ENCODE peak calls at places on chromosomes 1 and 21, in nine cellular contexts. One of them, this sample, is unnamed.

GRCh38 chr1:76948846-76949245 is 81.6 kb downstream of the ST6GALNAC5 start:
- DNase-seq in stimulated activated CD4-positive, alpha-beta T cell treated with anti-CD3 and anti-CD28 coated beads, Interleukin-2, amount 100 ng/mL, for 48 hours: no peak
- DNase-seq in amniotic stem cell: no peak
- DNase-seq in progenitor cell of endocrine pancreas: no peak
- DNase-seq in putamen: no peak
- DNase-seq in NCI-H1105: no peak
- DNase-seq in CD4-positive, alpha-beta T cell: no peak
- DNase-seq in GM23248: peak; percentile 8
- DNase-seq in LHCN-M2: no peak
- DNase-seq in this sample: no peak

GRCh38 chr21:37208056-37208705 is 59.0 kb downstream of the VPS26C start:
- DNase-seq in stimulated activated CD4-positive, alpha-beta T cell treated with anti-CD3 and anti-CD28 coated beads, Interleukin-2, amount 100 ng/mL, for 48 hours: no peak
- DNase-seq in amniotic stem cell: no peak
- DNase-seq in progenitor cell of endocrine pancreas: no peak
- DNase-seq in putamen: peak; percentile 82
- DNase-seq in NCI-H1105: no peak
- DNase-seq in CD4-positive, alpha-beta T cell: no peak
- DNase-seq in GM23248: peak; percentile 63
- DNase-seq in LHCN-M2: no peak
- DNase-seq in this sample: no peak

GRCh38 chr1:92822907-92823306 is 8.9 kb upstream of the RPL5 start:
- DNase-seq in stimulated activated CD4-positive, alpha-beta T cell treated with anti-CD3 and anti-CD28 coated beads, Interleukin-2, amount 100 ng/mL, for 48 hours: no peak
- DNase-seq in amniotic stem cell: no peak
- DNase-seq in progenitor cell of endocrine pancreas: no peak
- DNase-seq in putamen: no peak
- DNase-seq in NCI-H1105: no peak
- DNase-seq in CD4-positive, alpha-beta T cell: no peak
- DNase-seq in GM23248: peak; percentile 39
- DNase-seq in LHCN-M2: peak; percentile 27
- DNase-seq in this sample: no peak

GRCh38 chr1:226973371-226973897 is 33.3 kb downstream of the COQ8A start:
- DNase-seq in stimulated activated CD4-positive, alpha-beta T cell treated with anti-CD3 and anti-CD28 coated beads, Interleukin-2, amount 100 ng/mL, for 48 hours: no peak
- DNase-seq in amniotic stem cell: no peak
- DNase-seq in progenitor cell of endocrine pancreas: no peak
- DNase-seq in putamen: no peak
- DNase-seq in NCI-H1105: no peak
- DNase-seq in CD4-positive, alpha-beta T cell: no peak
- DNase-seq in GM23248: no peak
- DNase-seq in LHCN-M2: no peak
- DNase-seq in this sample: peak; percentile 22

GRCh38 chr21:42526379-42526727 is 12.7 kb downstream of the SLC37A1 start:
- DNase-seq in stimulated activated CD4-positive, alpha-beta T cell treated with anti-CD3 and anti-CD28 coated beads, Interleukin-2, amount 100 ng/mL, for 48 hours: no peak
- DNase-seq in amniotic stem cell: no peak
- DNase-seq in progenitor cell of endocrine pancreas: no peak
- DNase-seq in putamen: no peak
- DNase-seq in NCI-H1105: no peak
- DNase-seq in CD4-positive, alpha-beta T cell: no peak
- DNase-seq in GM23248: no peak
- DNase-seq in LHCN-M2: no peak
- DNase-seq in this sample: no peak

GRCh38 chr1:221611930-221612777 is 129.7 kb downstream of the DUSP10 start:
- DNase-seq in stimulated activated CD4-positive, alpha-beta T cell treated with anti-CD3 and anti-CD28 coated beads, Interleukin-2, amount 100 ng/mL, for 48 hours: no peak
- DNase-seq in amniotic stem cell: peak; percentile 59
- DNase-seq in progenitor cell of endocrine pancreas: no peak
- DNase-seq in putamen: no peak
- DNase-seq in NCI-H1105: peak; percentile 56
- DNase-seq in CD4-positive, alpha-beta T cell: no peak
- DNase-seq in GM23248: peak; percentile 93
- DNase-seq in LHCN-M2: peak; percentile 75
- DNase-seq in this sample: no peak

GRCh38 chr1:158426137-158426536 is at the start of gene OR10K2:
- DNase-seq in stimulated activated CD4-positive, alpha-beta T cell treated with anti-CD3 and anti-CD28 coated beads, Interleukin-2, amount 100 ng/mL, for 48 hours: no peak
- DNase-seq in amniotic stem cell: no peak
- DNase-seq in progenitor cell of endocrine pancreas: no peak
- DNase-seq in putamen: no peak
- DNase-seq in NCI-H1105: no peak
- DNase-seq in CD4-positive, alpha-beta T cell: no peak
- DNase-seq in GM23248: no peak
- DNase-seq in LHCN-M2: no peak
- DNase-seq in this sample: no peak

GRCh38 chr1:159949123-159949522 is 3.7 kb upstream of the IGSF9 start:
- DNase-seq in stimulated activated CD4-positive, alpha-beta T cell treated with anti-CD3 and anti-CD28 coated beads, Interleukin-2, amount 100 ng/mL, for 48 hours: no peak
- DNase-seq in amniotic stem cell: no peak
- DNase-seq in progenitor cell of endocrine pancreas: no peak
- DNase-seq in putamen: no peak
- DNase-seq in NCI-H1105: no peak
- DNase-seq in CD4-positive, alpha-beta T cell: no peak
- DNase-seq in GM23248: no peak
- DNase-seq in LHCN-M2: no peak
- DNase-seq in this sample: no peak

GRCh38 chr1:203871114-203871875 is 9.9 kb downstream of the SNRPE start:
- DNase-seq in stimulated activated CD4-positive, alpha-beta T cell treated with anti-CD3 and anti-CD28 coated beads, Interleukin-2, amount 100 ng/mL, for 48 hours: no peak
- DNase-seq in amniotic stem cell: peak; percentile 67
- DNase-seq in progenitor cell of endocrine pancreas: peak; percentile 22
- DNase-seq in putamen: peak; percentile 79
- DNase-seq in NCI-H1105: peak; percentile 27
- DNase-seq in CD4-positive, alpha-beta T cell: no peak
- DNase-seq in GM23248: peak; percentile 86
- DNase-seq in LHCN-M2: peak; percentile 63
- DNase-seq in this sample: no peak

GRCh38 chr1:179529482-179529881 is 46.3 kb downstream of the NPHS2 start:
- DNase-seq in stimulated activated CD4-positive, alpha-beta T cell treated with anti-CD3 and anti-CD28 coated beads, Interleukin-2, amount 100 ng/mL, for 48 hours: no peak
- DNase-seq in amniotic stem cell: no peak
- DNase-seq in progenitor cell of endocrine pancreas: no peak
- DNase-seq in putamen: no peak
- DNase-seq in NCI-H1105: no peak
- DNase-seq in CD4-positive, alpha-beta T cell: no peak
- DNase-seq in GM23248: no peak
- DNase-seq in LHCN-M2: no peak
- DNase-seq in this sample: no peak

GRCh38 chr1:246142320-246142893 is 364.7 kb downstream of the SMYD3 start:
- DNase-seq in stimulated activated CD4-positive, alpha-beta T cell treated with anti-CD3 and anti-CD28 coated beads, Interleukin-2, amount 100 ng/mL, for 48 hours: no peak
- DNase-seq in amniotic stem cell: peak; percentile 88
- DNase-seq in progenitor cell of endocrine pancreas: no peak
- DNase-seq in putamen: no peak
- DNase-seq in NCI-H1105: no peak
- DNase-seq in CD4-positive, alpha-beta T cell: no peak
- DNase-seq in GM23248: peak; percentile 94
- DNase-seq in LHCN-M2: peak; percentile 97
- DNase-seq in this sample: no peak

GRCh38 chr1:246647113-246647512 is 77.1 kb upstream of the SCCPDH start:
- DNase-seq in stimulated activated CD4-positive, alpha-beta T cell treated with anti-CD3 and anti-CD28 coated beads, Interleukin-2, amount 100 ng/mL, for 48 hours: no peak
- DNase-seq in amniotic stem cell: no peak
- DNase-seq in progenitor cell of endocrine pancreas: peak; percentile 13
- DNase-seq in putamen: peak; percentile 58
- DNase-seq in NCI-H1105: no peak
- DNase-seq in CD4-positive, alpha-beta T cell: no peak
- DNase-seq in GM23248: peak; percentile 88
- DNase-seq in LHCN-M2: peak; percentile 80
- DNase-seq in this sample: no peak

GRCh38 chr1:32180186-32181060 is 948 bp downstream of the TXLNA start:
- DNase-seq in stimulated activated CD4-positive, alpha-beta T cell treated with anti-CD3 and anti-CD28 coated beads, Interleukin-2, amount 100 ng/mL, for 48 hours: peak; percentile 24
- DNase-seq in amniotic stem cell: no peak
- DNase-seq in progenitor cell of endocrine pancreas: no peak
- DNase-seq in putamen: no peak
- DNase-seq in NCI-H1105: no peak
- DNase-seq in CD4-positive, alpha-beta T cell: peak; percentile 10
- DNase-seq in GM23248: peak; percentile 79
- DNase-seq in LHCN-M2: peak; percentile 51
- DNase-seq in this sample: no peak

GRCh38 chr1:88851303-88852063 is 39.9 kb downstream of the GTF2B start:
- DNase-seq in stimulated activated CD4-positive, alpha-beta T cell treated with anti-CD3 and anti-CD28 coated beads, Interleukin-2, amount 100 ng/mL, for 48 hours: no peak
- DNase-seq in amniotic stem cell: no peak
- DNase-seq in progenitor cell of endocrine pancreas: no peak
- DNase-seq in putamen: no peak
- DNase-seq in NCI-H1105: no peak
- DNase-seq in CD4-positive, alpha-beta T cell: no peak
- DNase-seq in GM23248: no peak
- DNase-seq in LHCN-M2: no peak
- DNase-seq in this sample: no peak

GRCh38 chr1:73839922-73840321 is 358.1 kb downstream of the LRRIQ3 start:
- DNase-seq in stimulated activated CD4-positive, alpha-beta T cell treated with anti-CD3 and anti-CD28 coated beads, Interleukin-2, amount 100 ng/mL, for 48 hours: peak; percentile 5
- DNase-seq in amniotic stem cell: no peak
- DNase-seq in progenitor cell of endocrine pancreas: no peak
- DNase-seq in putamen: no peak
- DNase-seq in NCI-H1105: no peak
- DNase-seq in CD4-positive, alpha-beta T cell: no peak
- DNase-seq in GM23248: peak; percentile 3
- DNase-seq in LHCN-M2: no peak
- DNase-seq in this sample: no peak

GRCh38 chr1:47656719-47657685 is 219.2 kb downstream of the FOXD2 start:
- DNase-seq in stimulated activated CD4-positive, alpha-beta T cell treated with anti-CD3 and anti-CD28 coated beads, Interleukin-2, amount 100 ng/mL, for 48 hours: no peak
- DNase-seq in amniotic stem cell: no peak
- DNase-seq in progenitor cell of endocrine pancreas: no peak
- DNase-seq in putamen: peak; percentile 13
- DNase-seq in NCI-H1105: no peak
- DNase-seq in CD4-positive, alpha-beta T cell: no peak
- DNase-seq in GM23248: peak; percentile 73
- DNase-seq in LHCN-M2: no peak
- DNase-seq in this sample: no peak

GRCh38 chr21:43865471-43866181 is 603 bp downstream of the AGPAT3 start:
- DNase-seq in stimulated activated CD4-positive, alpha-beta T cell treated with anti-CD3 and anti-CD28 coated beads, Interleukin-2, amount 100 ng/mL, for 48 hours: peak; percentile 39
- DNase-seq in amniotic stem cell: peak; percentile 4
- DNase-seq in progenitor cell of endocrine pancreas: no peak
- DNase-seq in putamen: peak; percentile 19
- DNase-seq in NCI-H1105: no peak
- DNase-seq in CD4-positive, alpha-beta T cell: peak; percentile 45
- DNase-seq in GM23248: peak; percentile 66
- DNase-seq in LHCN-M2: peak; percentile 14
- DNase-seq in this sample: peak; percentile 35

GRCh38 chr1:187877220-187877619 is 1048.5 kb downstream of the PLA2G4A start:
- DNase-seq in stimulated activated CD4-positive, alpha-beta T cell treated with anti-CD3 and anti-CD28 coated beads, Interleukin-2, amount 100 ng/mL, for 48 hours: no peak
- DNase-seq in amniotic stem cell: no peak
- DNase-seq in progenitor cell of endocrine pancreas: no peak
- DNase-seq in putamen: no peak
- DNase-seq in NCI-H1105: peak; percentile 83
- DNase-seq in CD4-positive, alpha-beta T cell: no peak
- DNase-seq in GM23248: no peak
- DNase-seq in LHCN-M2: no peak
- DNase-seq in this sample: no peak

GRCh38 chr1:30378991-30379581 is 344.3 kb downstream of the MATN1 start:
- DNase-seq in stimulated activated CD4-positive, alpha-beta T cell treated with anti-CD3 and anti-CD28 coated beads, Interleukin-2, amount 100 ng/mL, for 48 hours: no peak
- DNase-seq in amniotic stem cell: no peak
- DNase-seq in progenitor cell of endocrine pancreas: no peak
- DNase-seq in putamen: no peak
- DNase-seq in NCI-H1105: no peak
- DNase-seq in CD4-positive, alpha-beta T cell: no peak
- DNase-seq in GM23248: peak; percentile 88
- DNase-seq in LHCN-M2: peak; percentile 85
- DNase-seq in this sample: no peak

GRCh38 chr1:20551945-20552727 is at the start of gene FAM43B:
- DNase-seq in stimulated activated CD4-positive, alpha-beta T cell treated with anti-CD3 and anti-CD28 coated beads, Interleukin-2, amount 100 ng/mL, for 48 hours: no peak
- DNase-seq in amniotic stem cell: no peak
- DNase-seq in progenitor cell of endocrine pancreas: peak; percentile 49
- DNase-seq in putamen: peak; percentile 61
- DNase-seq in NCI-H1105: peak; percentile 66
- DNase-seq in CD4-positive, alpha-beta T cell: no peak
- DNase-seq in GM23248: peak; percentile 61
- DNase-seq in LHCN-M2: no peak
- DNase-seq in this sample: no peak

GRCh38 chr1:245330951-245331350 is 176.2 kb downstream of the KIF26B start:
- DNase-seq in stimulated activated CD4-positive, alpha-beta T cell treated with anti-CD3 and anti-CD28 coated beads, Interleukin-2, amount 100 ng/mL, for 48 hours: no peak
- DNase-seq in amniotic stem cell: no peak
- DNase-seq in progenitor cell of endocrine pancreas: no peak
- DNase-seq in putamen: no peak
- DNase-seq in NCI-H1105: no peak
- DNase-seq in CD4-positive, alpha-beta T cell: no peak
- DNase-seq in GM23248: no peak
- DNase-seq in LHCN-M2: no peak
- DNase-seq in this sample: no peak

GRCh38 chr1:37811027-37811655 is 3.1 kb upstream of the YRDC start:
- DNase-seq in stimulated activated CD4-positive, alpha-beta T cell treated with anti-CD3 and anti-CD28 coated beads, Interleukin-2, amount 100 ng/mL, for 48 hours: peak; percentile 61
- DNase-seq in amniotic stem cell: peak; percentile 41
- DNase-seq in progenitor cell of endocrine pancreas: peak; percentile 50
- DNase-seq in putamen: peak; percentile 81
- DNase-seq in NCI-H1105: peak; percentile 70
- DNase-seq in CD4-positive, alpha-beta T cell: peak; percentile 59
- DNase-seq in GM23248: peak; percentile 90
- DNase-seq in LHCN-M2: peak; percentile 76
- DNase-seq in this sample: no peak

GRCh38 chr1:7374761-7375160 is 396.3 kb upstream of the VAMP3 start:
- DNase-seq in stimulated activated CD4-positive, alpha-beta T cell treated with anti-CD3 and anti-CD28 coated beads, Interleukin-2, amount 100 ng/mL, for 48 hours: no peak
- DNase-seq in amniotic stem cell: no peak
- DNase-seq in progenitor cell of endocrine pancreas: no peak
- DNase-seq in putamen: no peak
- DNase-seq in NCI-H1105: no peak
- DNase-seq in CD4-positive, alpha-beta T cell: no peak
- DNase-seq in GM23248: no peak
- DNase-seq in LHCN-M2: no peak
- DNase-seq in this sample: no peak

GRCh38 chr1:206606867-206607266 is 5.4 kb downstream of the EIF2D start:
- DNase-seq in stimulated activated CD4-positive, alpha-beta T cell treated with anti-CD3 and anti-CD28 coated beads, Interleukin-2, amount 100 ng/mL, for 48 hours: no peak
- DNase-seq in amniotic stem cell: no peak
- DNase-seq in progenitor cell of endocrine pancreas: no peak
- DNase-seq in putamen: no peak
- DNase-seq in NCI-H1105: peak; percentile 4
- DNase-seq in CD4-positive, alpha-beta T cell: no peak
- DNase-seq in GM23248: peak; percentile 61
- DNase-seq in LHCN-M2: peak; percentile 38
- DNase-seq in this sample: no peak

GRCh38 chr21:15722591-15723324 is 7.0 kb upstream of the USP25 start:
- DNase-seq in stimulated activated CD4-positive, alpha-beta T cell treated with anti-CD3 and anti-CD28 coated beads, Interleukin-2, amount 100 ng/mL, for 48 hours: no peak
- DNase-seq in amniotic stem cell: no peak
- DNase-seq in progenitor cell of endocrine pancreas: no peak
- DNase-seq in putamen: no peak
- DNase-seq in NCI-H1105: no peak
- DNase-seq in CD4-positive, alpha-beta T cell: no peak
- DNase-seq in GM23248: no peak
- DNase-seq in LHCN-M2: no peak
- DNase-seq in this sample: no peak

GRCh38 chr1:179881642-179882252 is 338 bp upstream of the TOR1AIP1 start:
- DNase-seq in stimulated activated CD4-positive, alpha-beta T cell treated with anti-CD3 and anti-CD28 coated beads, Interleukin-2, amount 100 ng/mL, for 48 hours: no peak
- DNase-seq in amniotic stem cell: peak; percentile 57
- DNase-seq in progenitor cell of endocrine pancreas: no peak
- DNase-seq in putamen: peak; percentile 97
- DNase-seq in NCI-H1105: no peak
- DNase-seq in CD4-positive, alpha-beta T cell: no peak
- DNase-seq in GM23248: peak; percentile 96
- DNase-seq in LHCN-M2: peak; percentile 92
- DNase-seq in this sample: peak; percentile 64

GRCh38 chr1:157357111-157357510 is 195.2 kb downstream of the FCRL5 start:
- DNase-seq in stimulated activated CD4-positive, alpha-beta T cell treated with anti-CD3 and anti-CD28 coated beads, Interleukin-2, amount 100 ng/mL, for 48 hours: no peak
- DNase-seq in amniotic stem cell: no peak
- DNase-seq in progenitor cell of endocrine pancreas: no peak
- DNase-seq in putamen: no peak
- DNase-seq in NCI-H1105: no peak
- DNase-seq in CD4-positive, alpha-beta T cell: no peak
- DNase-seq in GM23248: no peak
- DNase-seq in LHCN-M2: no peak
- DNase-seq in this sample: no peak

GRCh38 chr21:32448803-32449594 is 36.5 kb downstream of the EVA1C start:
- DNase-seq in stimulated activated CD4-positive, alpha-beta T cell treated with anti-CD3 and anti-CD28 coated beads, Interleukin-2, amount 100 ng/mL, for 48 hours: no peak
- DNase-seq in amniotic stem cell: no peak
- DNase-seq in progenitor cell of endocrine pancreas: no peak
- DNase-seq in putamen: no peak
- DNase-seq in NCI-H1105: no peak
- DNase-seq in CD4-positive, alpha-beta T cell: no peak
- DNase-seq in GM23248: peak; percentile 29
- DNase-seq in LHCN-M2: peak; percentile 37
- DNase-seq in this sample: no peak

GRCh38 chr1:61828814-61829213 is 86.5 kb downstream of the PATJ start:
- DNase-seq in stimulated activated CD4-positive, alpha-beta T cell treated with anti-CD3 and anti-CD28 coated beads, Interleukin-2, amount 100 ng/mL, for 48 hours: no peak
- DNase-seq in amniotic stem cell: no peak
- DNase-seq in progenitor cell of endocrine pancreas: no peak
- DNase-seq in putamen: no peak
- DNase-seq in NCI-H1105: no peak
- DNase-seq in CD4-positive, alpha-beta T cell: no peak
- DNase-seq in GM23248: no peak
- DNase-seq in LHCN-M2: no peak
- DNase-seq in this sample: no peak

GRCh38 chr1:22071511-22071910 is 19.0 kb downstream of the CDC42 start:
- DNase-seq in stimulated activated CD4-positive, alpha-beta T cell treated with anti-CD3 and anti-CD28 coated beads, Interleukin-2, amount 100 ng/mL, for 48 hours: no peak
- DNase-seq in amniotic stem cell: no peak
- DNase-seq in progenitor cell of endocrine pancreas: no peak
- DNase-seq in putamen: no peak
- DNase-seq in NCI-H1105: no peak
- DNase-seq in CD4-positive, alpha-beta T cell: no peak
- DNase-seq in GM23248: no peak
- DNase-seq in LHCN-M2: no peak
- DNase-seq in this sample: no peak

GRCh38 chr1:166485620-166486019 is 318.8 kb upstream of the FAM78B start:
- DNase-seq in stimulated activated CD4-positive, alpha-beta T cell treated with anti-CD3 and anti-CD28 coated beads, Interleukin-2, amount 100 ng/mL, for 48 hours: no peak
- DNase-seq in amniotic stem cell: no peak
- DNase-seq in progenitor cell of endocrine pancreas: no peak
- DNase-seq in putamen: no peak
- DNase-seq in NCI-H1105: no peak
- DNase-seq in CD4-positive, alpha-beta T cell: no peak
- DNase-seq in GM23248: peak; percentile 42
- DNase-seq in LHCN-M2: no peak
- DNase-seq in this sample: no peak